ENCODE peak calls at places on chromosome 10, in five cellular contexts. P is cardiac muscle cell, X is naive B cell, T is left ventricle myocardium inferior, K is NCI-H774. N is an unnamed sample.

GRCh38 chr10:21953585-21954057 is 49.9 kb downstream of the DNAJC1 start:
- DNase-seq in X (no peak), P (peak; percentile 72), K (peak; percentile 41), T (no peak), N (no peak)

GRCh38 chr10:24513155-24513554 is 210.5 kb downstream of the ARHGAP21 start:
- DNase-seq in K (no peak), P (peak; percentile 47), T (no peak), X (no peak), N (no peak)

GRCh38 chr10:28754930-28755718 is 77.8 kb downstream of the BAMBI start:
- DNase-seq in X (no peak), P (peak; percentile 43), K (no peak), T (no peak), N (no peak)

GRCh38 chr10:88150338-88150737 is 286.9 kb downstream of the PTEN start:
- DNase-seq in T (no peak), P (peak; percentile 56), X (no peak), K (no peak), N (no peak)

GRCh38 chr10:97888641-97889262 is 39.1 kb downstream of the GOLGA7B start:
- DNase-seq in T (no peak), P (peak; percentile 21), K (peak; percentile 8), X (no peak), N (no peak)

GRCh38 chr10:107671968-107672367 is 507.5 kb upstream of the SORCS1 start:
- DNase-seq in X (no peak), T (no peak), K (no peak), P (no peak), N (no peak)

GRCh38 chr10:129525408-129525807 is 58.4 kb downstream of the MGMT start:
- DNase-seq in P (peak; percentile 75), K (no peak), X (no peak), T (no peak), N (no peak)

GRCh38 chr10:110577056-110577455 is 9.6 kb downstream of the SMC3 start:
- DNase-seq in P (peak; percentile 60), K (no peak), T (no peak), X (no peak), N (no peak)

GRCh38 chr10:74928742-74929191 is 102.4 kb downstream of the KAT6B start:
- DNase-seq in T (no peak), K (no peak), P (peak; percentile 43), X (no peak), N (no peak)

GRCh38 chr10:91642831-91643692 is 10.2 kb upstream of the PPP1R3C start:
- DNase-seq in T (no peak), P (no peak), X (no peak), K (no peak), N (no peak)

GRCh38 chr10:59708816-59709471 is 706 bp downstream of the SLC16A9 start:
- DNase-seq in K (no peak), P (peak; percentile 16), T (peak; percentile 21), X (no peak), N (peak; percentile 16)

GRCh38 chr10:100216006-100216405 is 13.4 kb downstream of the CHUK start:
- DNase-seq in T (no peak), K (no peak), X (no peak), P (no peak), N (no peak)

GRCh38 chr10:67036808-67037207 is 111.0 kb downstream of the LRRTM3 start:
- DNase-seq in K (no peak), P (no peak), T (no peak), X (no peak), N (no peak)

GRCh38 chr10:131853610-131853964 is 47.2 kb upstream of the PPP2R2D start:
- DNase-seq in T (no peak), X (no peak), P (no peak), K (no peak), N (no peak)

GRCh38 chr10:110138197-110138812 is 69.1 kb upstream of the MXI1 start:
- DNase-seq in P (peak; percentile 77), T (no peak), K (no peak), X (peak; percentile 79), N (no peak)

GRCh38 chr10:6583447-6583846 is 3.4 kb upstream of the PRKCQ start:
- DNase-seq in P (no peak), T (no peak), K (no peak), X (no peak), N (no peak)

GRCh38 chr10:78589687-78590086 is 479.1 kb upstream of the ZMIZ1 start:
- DNase-seq in K (no peak), P (no peak), T (no peak), X (no peak), N (no peak)

GRCh38 chr10:11261143-11261542 is 243.5 kb downstream of the CELF2 start:
- DNase-seq in K (no peak), X (no peak), P (no peak), T (no peak), N (no peak)

GRCh38 chr10:58644311-58644710 is 131.6 kb downstream of the BICC1 start:
- DNase-seq in P (no peak), T (no peak), K (no peak), X (no peak), N (no peak)

GRCh38 chr10:101824736-101825135 is 6.5 kb upstream of the OGA start:
- DNase-seq in K (no peak), X (no peak), P (no peak), T (no peak), N (no peak)

GRCh38 chr10:99235872-99236626 is 397 bp upstream of the HPSE2 start:
- DNase-seq in P (peak; percentile 34), K (no peak), X (no peak), T (no peak), N (no peak)

GRCh38 chr10:118980870-118981269 is 48.6 kb upstream of the NANOS1 start:
- DNase-seq in P (no peak), K (no peak), T (no peak), X (no peak), N (no peak)

GRCh38 chr10:79024716-79025112 is 44.1 kb upstream of the ZMIZ1 start:
- DNase-seq in K (no peak), X (no peak), P (no peak), T (no peak), N (no peak)

GRCh38 chr10:99630991-99631390 is 10.8 kb upstream of the SLC25A28 start:
- DNase-seq in X (no peak), T (no peak), P (peak; percentile 58), K (no peak), N (no peak)

GRCh38 chr10:77811831-77812430 is 114.6 kb downstream of the DLG5 start:
- DNase-seq in P (no peak), X (no peak), T (no peak), K (no peak), N (no peak)

GRCh38 chr10:95289003-95289920 is 1.5 kb downstream of the PDLIM1 start:
- DNase-seq in K (peak; percentile 53), P (peak; percentile 48), T (no peak), X (no peak), N (no peak)

GRCh38 chr10:76393875-76394706 is 962.7 kb downstream of the LRMDA start:
- DNase-seq in K (no peak), T (no peak), X (no peak), P (no peak), N (no peak)

GRCh38 chr10:77877461-77878344 is 48.9 kb downstream of the DLG5 start:
- DNase-seq in P (peak; percentile 80), X (peak; percentile 63), T (peak; percentile 28), K (no peak), N (no peak)

GRCh38 chr10:90975096-90975495 is 54.2 kb upstream of the ANKRD1 start:
- DNase-seq in P (no peak), T (no peak), X (no peak), K (no peak), N (no peak)

GRCh38 chr10:89393898-89394297 is 1.5 kb downstream of the IFIT1 start:
- DNase-seq in K (no peak), T (no peak), P (no peak), X (no peak), N (no peak)

GRCh38 chr10:22429146-22429545 is 83.8 kb downstream of the SPAG6 start:
- DNase-seq in K (no peak), X (no peak), P (no peak), T (no peak), N (no peak)

GRCh38 chr10:113735913-113736312 is 15.6 kb upstream of the PLEKHS1 start:
- DNase-seq in P (peak; percentile 8), X (no peak), K (no peak), T (no peak), N (no peak)

GRCh38 chr10:48614481-48615383 is 9.9 kb upstream of the ARHGAP22 start:
- DNase-seq in X (no peak), T (no peak), P (peak; percentile 58), K (no peak), N (no peak)